ENCODE peak calls at places on chromosomes 6 and 20, in nine cellular contexts. U, W, O, L, Q, F, M, V and C are unnamed samples.

GRCh38 chr20:35318502-35319157 is 26.4 kb upstream of the FAM83C start:
- DNase-seq in O (peak; percentile 98), M (no peak), V (no peak), W (no peak), L (no peak), U (no peak), F (peak; percentile 77), Q (no peak), C (no peak)

GRCh38 chr6:28922004-28922840 is 1.6 kb downstream of the TRIM27 start:
- DNase-seq in Q (no peak), W (no peak), V (no peak), L (no peak), F (no peak), M (no peak), U (no peak), O (peak; percentile 82), C (no peak)

GRCh38 chr20:63968136-63968927 is 1.4 kb downstream of the ZNF512B start:
- DNase-seq in V (peak; percentile 20), O (no peak), Q (peak; percentile 42), F (no peak), W (peak; percentile 70), L (no peak), U (no peak), M (no peak), C (peak; percentile 31)

GRCh38 chr20:5734559-5735137 is 15.6 kb upstream of the SHLD1 start:
- DNase-seq in F (peak; percentile 44), L (no peak), V (no peak), O (peak; percentile 8), M (no peak), U (no peak), W (no peak), Q (no peak), C (no peak)

GRCh38 chr6:43938178-43939101 is 168.4 kb downstream of the VEGFA start:
- DNase-seq in L (no peak), V (peak; percentile 15), U (no peak), O (no peak), F (no peak), W (peak; percentile 53), M (no peak), Q (no peak), C (no peak)

GRCh38 chr20:16292227-16292626 is 281.0 kb downstream of the KIF16B start:
- DNase-seq in U (no peak), L (no peak), Q (no peak), V (no peak), F (peak; percentile 6), O (peak; percentile 20), W (no peak), M (no peak), C (no peak)

GRCh38 chr6:56821005-56821432 is 133.9 kb upstream of the BEND6 start:
- DNase-seq in M (no peak), V (no peak), U (no peak), L (no peak), O (no peak), F (no peak), W (no peak), Q (no peak), C (no peak)

GRCh38 chr20:58028123-58028522 is 200.3 kb downstream of the ANKRD60 start:
- DNase-seq in Q (no peak), V (no peak), U (no peak), L (no peak), O (no peak), F (no peak), W (no peak), M (peak; percentile 68), C (no peak)

GRCh38 chr6:74749211-74750142 is 456.4 kb downstream of the COL12A1 start:
- DNase-seq in L (no peak), O (peak; percentile 78), U (no peak), W (no peak), V (no peak), M (peak; percentile 17), F (peak; percentile 31), Q (no peak), C (no peak)

GRCh38 chr6:116412270-116412669 is 41.5 kb downstream of the DSE start:
- DNase-seq in L (no peak), U (no peak), O (no peak), V (no peak), F (no peak), W (peak; percentile 66), Q (no peak), M (no peak), C (no peak)

GRCh38 chr6:97535800-97536199 is 252.8 kb upstream of the MMS22L start:
- DNase-seq in L (no peak), Q (no peak), O (no peak), U (no peak), F (no peak), W (no peak), V (no peak), M (no peak), C (no peak)

GRCh38 chr6:42404494-42404893 is 47.2 kb downstream of the TRERF1 start:
- DNase-seq in Q (peak; percentile 44), W (no peak), V (peak; percentile 22), M (peak; percentile 80), U (peak; percentile 38), F (peak; percentile 76), O (peak; percentile 72), L (no peak), C (no peak)

GRCh38 chr20:62344782-62345181 is 22.3 kb downstream of the LAMA5 start:
- DNase-seq in W (no peak), V (no peak), L (no peak), O (no peak), F (peak; percentile 89), Q (no peak), U (no peak), M (no peak), C (no peak)

GRCh38 chr20:49697071-49697470 is 16.6 kb downstream of the B4GALT5 start:
- DNase-seq in O (no peak), Q (no peak), W (no peak), L (no peak), U (no peak), M (peak; percentile 49), V (no peak), F (no peak), C (no peak)
- TF ChIP-seq CTCF in O (no peak), Q (no peak), W (no peak), L (no peak), U (no peak), M (no peak), V (no peak), F (no peak), C (no peak)

DNA sequence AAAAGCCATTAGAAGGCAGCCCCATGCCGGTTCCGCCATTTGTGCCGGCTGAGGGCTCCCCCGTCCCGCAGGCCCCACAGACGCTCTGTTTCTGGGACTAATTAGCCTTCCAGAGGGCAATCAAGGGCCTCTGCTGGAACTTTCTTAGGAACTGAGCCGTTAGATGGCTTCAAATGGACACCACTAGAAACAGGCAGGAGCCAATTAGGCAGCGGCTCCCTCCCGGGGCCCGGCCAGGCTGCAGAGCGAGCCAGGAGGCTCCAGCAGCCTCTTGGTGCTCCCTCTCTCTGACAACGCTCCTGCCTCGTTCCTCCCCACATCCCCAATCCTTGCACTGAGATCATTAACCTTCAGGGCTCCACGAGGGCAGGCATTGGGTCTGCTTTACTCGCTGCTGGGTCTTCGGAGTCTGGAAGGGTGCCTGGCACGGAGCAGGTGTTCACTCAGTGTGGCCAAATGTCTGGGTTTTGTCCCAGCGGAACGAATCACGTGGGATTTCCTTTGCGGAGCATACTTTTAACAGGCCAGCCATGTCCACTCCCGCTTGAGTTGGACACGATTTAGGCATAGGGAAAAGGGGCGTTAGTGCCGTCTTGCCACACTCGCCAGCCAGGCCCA is 98.3 kb downstream of the TMEM242 start:
- DNase-seq in M (no peak), V (no peak), Q (peak; percentile 27), U (no peak), O (no peak), W (no peak), F (no peak), L (no peak), C (no peak)
- H3K27ac ChIP-seq in M (no peak overlapping the region), V (peak overlapping the region; percentile 98), Q (no peak overlapping the region), U (no peak overlapping the region), O (no peak overlapping the region), W (peak overlapping the region; percentile 52), F (no peak overlapping the region), L (peak overlapping the region; percentile 13), C (no peak overlapping the region)

GRCh38 chr20:34108616-34109174 is 3.3 kb downstream of the EIF2S2 start:
- DNase-seq in M (no peak), F (no peak), W (no peak), L (no peak), Q (no peak), V (no peak), U (no peak), O (peak; percentile 23), C (no peak)

GRCh38 chr20:34111712-34112599 is at the start of gene EIF2S2:
- DNase-seq in U (peak; percentile 99), L (peak; percentile 98), Q (peak; percentile 96), O (peak; percentile 98), W (peak; percentile 98), M (peak; percentile 98), V (peak; percentile 98), F (peak; percentile 99), C (peak; percentile 96)

GRCh38 chr20:34109442-34109841 is 2.6 kb downstream of the EIF2S2 start:
- DNase-seq in Q (no peak), F (no peak), W (no peak), U (no peak), V (no peak), O (no peak), M (no peak), L (no peak), C (no peak)

GRCh38 chr20:34111057-34111711 is 859 bp downstream of the EIF2S2 start:
- DNase-seq in L (no peak), V (no peak), Q (peak; percentile 30), F (peak; percentile 74), M (peak; percentile 13), W (peak; percentile 66), O (peak; percentile 58), U (no peak), C (no peak)

GRCh38 chr20:34110025-34111013 is 1.7 kb downstream of the EIF2S2 start:
- DNase-seq in M (no peak), U (no peak), L (no peak), Q (no peak), F (peak; percentile 31), V (no peak), O (no peak), W (no peak), C (no peak)
- TF ChIP-seq CTCF in M (no peak), U (no peak), L (no peak), Q (no peak), F (no peak), V (no peak), O (peak; percentile 5), W (no peak), C (no peak)

DNA sequence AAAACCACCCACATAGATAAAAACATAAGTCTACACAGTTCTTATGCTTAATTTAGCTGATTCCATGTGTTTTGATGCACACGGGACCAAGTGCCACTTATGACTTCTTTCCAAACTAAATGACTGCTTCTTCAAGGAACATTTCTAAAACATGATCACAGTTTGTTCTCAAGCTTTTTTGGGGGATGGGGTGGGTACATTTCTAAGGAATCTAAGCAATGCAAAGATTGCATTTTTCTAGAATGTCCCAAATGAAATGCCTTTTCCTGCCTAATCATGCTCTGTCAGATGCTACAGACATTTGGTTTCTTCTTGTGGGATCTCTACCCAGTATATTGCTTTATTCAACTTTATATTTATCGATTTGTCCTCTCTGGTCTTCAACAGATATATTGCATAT is 496.8 kb upstream of the JAG1 start:
- DNase-seq in O (no peak), F (no peak), M (peak; percentile 34), L (no peak), W (no peak), U (no peak), V (no peak), Q (no peak), C (no peak)
- H3K27ac ChIP-seq in O (no peak overlapping the region), F (no peak overlapping the region), M (no peak overlapping the region), L (no peak overlapping the region), W (no peak overlapping the region), U (no peak overlapping the region), V (peak overlapping the region; percentile 23), Q (no peak overlapping the region), C (no peak overlapping the region)